ENCODE peak calls at places on chromosomes 6 and 20, in eight cellular contexts. A is Kasumi-1; S is CD8-positive, alpha-beta memory T cell; R is lung microvascular endothelial cell; L is astrocyte of the hippocampus; Y is CD8-positive, alpha-beta T cell; O is AG04449; W is C1 segment of cervical spinal cord. T is an unnamed sample.
A peak's percentile ranks its signal among the peaks of the same experiment; 100 is the strongest.

GRCh38 chr20:60050193-60050960 is 92.2 kb downstream of the CDH26 start:
- DNase-seq in A (no peak), S (no peak), R (no peak), L (no peak), Y (no peak), O (no peak), W (no peak), T (peak; percentile 56)

GRCh38 chr20:1526896-1527295 is 30.6 kb downstream of the SIRPD start:
- DNase-seq in A (peak; percentile 20), S (no peak), R (peak; percentile 65), L (no peak), Y (no peak), O (no peak), W (no peak), T (no peak)

GRCh38 chr6:98039876-98040605 is 757.0 kb upstream of the MMS22L start:
- DNase-seq in A (no peak), S (no peak), R (no peak), L (peak; percentile 53), Y (no peak), O (no peak), W (no peak), T (peak; percentile 12)

GRCh38 chr6:149094934-149095341 is 222.6 kb upstream of the TAB2 start:
- DNase-seq in A (no peak), S (no peak), R (no peak), L (peak; percentile 62), Y (no peak), O (no peak), W (no peak), T (peak; percentile 47)

GRCh38 chr20:44017905-44018683 is 103.4 kb downstream of the TOX2 start:
- DNase-seq in A (no peak), S (no peak), R (peak; percentile 60), L (peak; percentile 92), Y (no peak), O (peak; percentile 56), W (no peak), T (peak; percentile 86)

GRCh38 chr6:48476257-48476656 is 365.3 kb upstream of the PTCHD4 start:
- DNase-seq in A (no peak), S (no peak), R (peak; percentile 70), L (peak; percentile 23), Y (no peak), O (no peak), W (no peak), T (peak; percentile 19)

GRCh38 chr6:296151-297122 is 4.2 kb downstream of the DUSP22 start:
- DNase-seq in A (no peak), S (no peak), R (peak; percentile 82), L (peak; percentile 20), Y (peak; percentile 23), O (no peak), W (no peak), T (no peak)

GRCh38 chr6:90065173-90065572 is 170.9 kb downstream of the GJA10 start:
- DNase-seq in A (no peak), S (no peak), R (no peak), L (no peak), Y (no peak), O (no peak), W (no peak), T (no peak)

GRCh38 chr6:168252267-168252666 is 67.3 kb downstream of the DACT2 start:
- DNase-seq in A (no peak), S (no peak), R (no peak), L (no peak), Y (no peak), O (no peak), W (no peak), T (no peak)

GRCh38 chr20:50913976-50914375 is 17.3 kb downstream of the ADNP start:
- DNase-seq in A (peak; percentile 38), S (no peak), R (no peak), L (peak; percentile 47), Y (no peak), O (no peak), W (no peak), T (peak; percentile 69)

GRCh38 chr20:38658879-38659612 is 57.4 kb downstream of the ARHGAP40 start:
- DNase-seq in A (peak; percentile 31), S (no peak), R (peak; percentile 33), L (peak; percentile 30), Y (no peak), O (no peak), W (no peak), T (peak; percentile 53)

GRCh38 chr20:52974155-52974554 is 2.0 kb downstream of the TSHZ2 start:
- DNase-seq in A (no peak), S (no peak), R (peak; percentile 28), L (no peak), Y (no peak), O (no peak), W (no peak), T (no peak)

GRCh38 chr6:139277161-139277560 is 14.6 kb downstream of the TXLNB start:
- DNase-seq in A (no peak), S (no peak), R (peak; percentile 90), L (peak; percentile 54), Y (no peak), O (no peak), W (no peak), T (no peak)

GRCh38 chr6:90198758-90199425 is 97.8 kb downstream of the BACH2 start:
- DNase-seq in A (no peak), S (no peak), R (no peak), L (no peak), Y (no peak), O (no peak), W (no peak), T (no peak)

GRCh38 chr6:37134622-37135191 is 35.2 kb upstream of the PIM1 start:
- DNase-seq in A (no peak), S (peak; percentile 61), R (no peak), L (peak; percentile 97), Y (peak; percentile 3), O (peak; percentile 94), W (no peak), T (peak; percentile 98)

GRCh38 chr6:82208914-82209313 is 38.6 kb downstream of the IBTK start:
- DNase-seq in A (no peak), S (no peak), R (no peak), L (no peak), Y (no peak), O (no peak), W (no peak), T (no peak)

GRCh38 chr6:64411226-64411625 is 775.6 kb downstream of the PHF3 start:
- DNase-seq in A (no peak), S (no peak), R (no peak), L (peak; percentile 1), Y (no peak), O (no peak), W (no peak), T (no peak)

GRCh38 chr20:58683132-58683531 is 9.5 kb upstream of the NPEPL1 start:
- DNase-seq in A (no peak), S (no peak), R (no peak), L (no peak), Y (no peak), O (no peak), W (no peak), T (no peak)

GRCh38 chr6:36028088-36028886 is 679 bp downstream of the MAPK14 start:
- DNase-seq in A (no peak), S (peak; percentile 14), R (peak; percentile 39), L (peak; percentile 59), Y (peak; percentile 28), O (no peak), W (peak; percentile 40), T (peak; percentile 54)

GRCh38 chr6:54747955-54748354 is 98.6 kb upstream of the FAM83B start:
- DNase-seq in A (no peak), S (no peak), R (no peak), L (no peak), Y (no peak), O (no peak), W (no peak), T (no peak)

GRCh38 chr6:25993038-25993684 is 30.6 kb downstream of the TRIM38 start:
- DNase-seq in A (no peak), S (no peak), R (no peak), L (no peak), Y (no peak), O (no peak), W (no peak), T (peak; percentile 9)

GRCh38 chr6:74073429-74073828 is 377.4 kb downstream of the CD109 start:
- DNase-seq in A (no peak), S (no peak), R (peak; percentile 12), L (no peak), Y (no peak), O (no peak), W (no peak), T (peak; percentile 47)

GRCh38 chr6:129183681-129184216 is 300.8 kb downstream of the LAMA2 start:
- DNase-seq in A (no peak), S (no peak), R (no peak), L (no peak), Y (no peak), O (no peak), W (no peak), T (peak; percentile 4)

GRCh38 chr20:57609842-57610167 is 10.4 kb downstream of the ZBP1 start:
- DNase-seq in A (no peak), S (no peak), R (no peak), L (no peak), Y (no peak), O (no peak), W (no peak), T (no peak)

GRCh38 chr6:114007451-114007953 is 36.6 kb upstream of the HDAC2 start:
- DNase-seq in A (no peak), S (peak; percentile 21), R (no peak), L (peak; percentile 46), Y (no peak), O (no peak), W (no peak), T (peak; percentile 13)

GRCh38 chr6:17865798-17866725 is 121.4 kb downstream of the KIF13A start:
- DNase-seq in A (no peak), S (no peak), R (peak; percentile 97), L (peak; percentile 95), Y (no peak), O (no peak), W (no peak), T (peak; percentile 100)

GRCh38 chr6:12361042-12361765 is 71.0 kb downstream of the EDN1 start:
- DNase-seq in A (no peak), S (no peak), R (no peak), L (no peak), Y (no peak), O (no peak), W (no peak), T (peak; percentile 55)

GRCh38 chr6:93779086-93779858 is 359.9 kb upstream of the EPHA7 start:
- DNase-seq in A (no peak), S (no peak), R (peak; percentile 18), L (peak; percentile 83), Y (no peak), O (no peak), W (peak; percentile 22), T (peak; percentile 53)

GRCh38 chr6:35691027-35691824 is 2.5 kb upstream of the FKBP5 start:
- DNase-seq in A (peak; percentile 79), S (no peak), R (no peak), L (peak; percentile 31), Y (no peak), O (no peak), W (peak; percentile 66), T (no peak)

GRCh38 chr20:13342469-13343242 is 121.6 kb downstream of the ISM1 start:
- DNase-seq in A (no peak), S (no peak), R (no peak), L (no peak), Y (no peak), O (no peak), W (no peak), T (no peak)

GRCh38 chr6:129882510-129883023 is 21.5 kb upstream of the TMEM244 start:
- DNase-seq in A (no peak), S (no peak), R (no peak), L (no peak), Y (no peak), O (no peak), W (no peak), T (no peak)

GRCh38 chr6:101268541-101268940 is 125.0 kb upstream of the GRIK2 start:
- DNase-seq in A (no peak), S (no peak), R (no peak), L (no peak), Y (no peak), O (no peak), W (no peak), T (no peak)

GRCh38 chr6:159125977-159126376 is 43.2 kb upstream of the FNDC1 start:
- DNase-seq in A (no peak), S (no peak), R (no peak), L (no peak), Y (no peak), O (no peak), W (peak; percentile 83), T (no peak)

GRCh38 chr20:39398656-39399055 is 436.5 kb downstream of the DHX35 start:
- DNase-seq in A (no peak), S (no peak), R (no peak), L (no peak), Y (no peak), O (no peak), W (no peak), T (no peak)

T was measured in kidney tubule cell.